ENCODE peak calls at places on chromosomes 7 and 10, in four cellular contexts. S, D, Y and T are unnamed samples.

GRCh38 chr10:26479766-26480492 is 41.8 kb downstream of the APBB1IP start:
- DNase-seq in D (no peak), Y (no peak), S (no peak), T (peak)

GRCh38 chr10:95278061-95278988 is 12.5 kb downstream of the PDLIM1 start:
- DNase-seq in Y (no peak), D (no peak), S (no peak), T (no peak)

GRCh38 chr10:80506189-80506575 is 31.5 kb upstream of the SH2D4B start:
- DNase-seq in S (no peak), D (no peak), Y (no peak), T (no peak)

GRCh38 chr10:132240156-132240555 is 53.4 kb downstream of the DPYSL4 start:
- DNase-seq in D (no peak), Y (no peak), S (no peak), T (no peak)

GRCh38 chr10:132961864-132962622 is 19.7 kb upstream of the CFAP46 start:
- DNase-seq in Y (peak), D (no peak), S (no peak), T (no peak)

GRCh38 chr10:25934673-25935139 is 677 bp downstream of the MYO3A start:
- DNase-seq in S (no peak), D (peak), Y (peak), T (no peak)

GRCh38 chr7:19533266-19533665 is 175.6 kb downstream of the POLR1F start:
- DNase-seq in Y (no peak), S (no peak), D (no peak), T (no peak)

GRCh38 chr10:75655791-75656451 is 224.5 kb downstream of the LRMDA start:
- DNase-seq in S (no peak), D (no peak), Y (no peak), T (no peak)

GRCh38 chr10:112115781-112116385 is 67.7 kb downstream of the GPAM start:
- DNase-seq in S (no peak), D (peak), Y (peak), T (peak)

GRCh38 chr7:155885162-155886160 is 73.2 kb upstream of the SHH start:
- DNase-seq in Y (no peak), S (no peak), D (no peak), T (no peak)

GRCh38 chr7:111788426-111788825 is 226.1 kb upstream of the IMMP2L start:
- DNase-seq in D (no peak), S (no peak), Y (no peak), T (no peak)

GRCh38 chr7:9149499-9150082 is 716.2 kb downstream of the NXPH1 start:
- DNase-seq in S (no peak), D (no peak), Y (no peak), T (no peak)

GRCh38 chr7:159068893-159069448 is 75.7 kb downstream of the VIPR2 start:
- DNase-seq in Y (no peak), D (no peak), S (no peak), T (no peak)

GRCh38 chr10:118832242-118832651 is 77.5 kb upstream of the CACUL1 start:
- DNase-seq in S (no peak), D (no peak), Y (no peak), T (peak)
- TF ChIP-seq SPI1 in S (no peak), D (no peak), Y (no peak), T (peak)

GRCh38 chr10:86647773-86648705 is 6.3 kb upstream of the OPN4 start:
- DNase-seq in S (no peak), Y (no peak), D (no peak), T (no peak)
- TF ChIP-seq SPI1 in S (no peak), Y (no peak), D (no peak), T (no peak)

GRCh38 chr7:17948503-17949238 is 8.4 kb upstream of the SNX13 start:
- DNase-seq in D (no peak), S (no peak), Y (no peak), T (no peak)

GRCh38 chr7:17951745-17952254 is 11.5 kb upstream of the SNX13 start:
- DNase-seq in Y (no peak), D (no peak), S (no peak), T (no peak)

GRCh38 chr7:17947606-17948005 is 7.3 kb upstream of the SNX13 start:
- DNase-seq in D (no peak), Y (no peak), S (no peak), T (no peak)

GRCh38 chr7:17946591-17946990 is 6.3 kb upstream of the SNX13 start:
- DNase-seq in D (no peak), Y (no peak), S (no peak), T (no peak)

DNA sequence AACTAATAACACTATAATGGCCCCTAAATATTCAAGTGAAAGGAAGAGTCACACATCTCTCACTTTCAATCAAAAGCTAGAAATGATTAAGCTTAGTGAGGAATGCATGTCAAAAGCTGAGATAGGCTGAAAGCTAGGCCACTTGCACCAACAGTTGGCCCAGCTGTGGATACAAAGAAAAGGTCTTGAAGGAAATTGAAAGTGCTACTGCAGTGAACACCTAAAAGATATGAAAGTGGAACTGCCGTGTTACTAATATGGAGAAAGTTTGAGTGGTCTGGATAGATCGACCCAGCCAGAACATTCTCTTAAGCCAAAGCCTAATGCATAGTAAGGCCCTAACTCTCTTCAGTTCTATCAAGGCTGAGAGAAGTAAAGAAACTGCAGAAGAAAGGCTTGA is 12.1 kb upstream of the SNX13 start:
- DNase-seq in Y (no peak), S (peak), D (no peak), T (no peak)
- TF ChIP-seq SPI1 in Y (peak), S (no peak), D (no peak), T (no peak)

GRCh38 chr10:62031522-62031921 is 130.0 kb downstream of the ARID5B start:
- DNase-seq in D (no peak), Y (no peak), S (no peak), T (no peak)

GRCh38 chr10:62033108-62033507 is 131.6 kb downstream of the ARID5B start:
- DNase-seq in S (no peak), Y (no peak), D (no peak), T (no peak)

GRCh38 chr10:62027841-62028501 is 126.5 kb downstream of the ARID5B start:
- DNase-seq in Y (no peak), D (no peak), S (no peak), T (no peak)

GRCh38 chr10:62025901-62026879 is 124.7 kb downstream of the ARID5B start:
- DNase-seq in Y (no peak), D (no peak), S (no peak), T (no peak)

GRCh38 chr10:62029401-62029800 is 127.9 kb downstream of the ARID5B start:
- DNase-seq in S (no peak), D (no peak), Y (no peak), T (no peak)
- TF ChIP-seq SPI1 in S (no peak), D (no peak), Y (no peak), T (no peak)

GRCh38 chr7:32255036-32255435 is 184.8 kb upstream of the PDE1C start:
- DNase-seq in S (no peak), Y (no peak), D (no peak), T (no peak)
- TF ChIP-seq SPI1 in S (no peak), Y (no peak), D (no peak), T (no peak)

GRCh38 chr10:101783736-101784118 is 481 bp upstream of the NPM3 start:
- DNase-seq in S (no peak), Y (no peak), D (peak), T (no peak)
- TF ChIP-seq SPI1 in S (no peak), Y (no peak), D (no peak), T (no peak)